ENCODE peak calls at places on chromosome 19, in six cellular contexts. P is adrenal gland, E is K562, Q is lower leg skin, K is omental fat pad, T is pancreas. S is an unnamed sample.

GRCh38 chr19:47643281-47643680 is 34.3 kb downstream of the BICRA start:
- DNase-seq in Q (no peak), T (no peak), E (no peak), K (no peak), P (no peak), S (no peak)

GRCh38 chr19:37346091-37346490 is 24.8 kb upstream of the ZNF527 start:
- DNase-seq in Q (no peak), E (no peak), P (no peak), T (no peak), K (no peak), S (no peak)

GRCh38 chr19:45753548-45753947 is 15.5 kb downstream of the SIX5 start:
- DNase-seq in Q (no peak), P (no peak), T (no peak), K (no peak), E (peak; percentile 44), S (peak; percentile 49)

GRCh38 chr19:43625918-43626579 is 6.6 kb upstream of the ZNF428 start:
- DNase-seq in T (no peak), K (no peak), E (peak; percentile 78), P (no peak), Q (no peak), S (no peak)

GRCh38 chr19:47228168-47228936 is 2.6 kb downstream of the BBC3 start:
- DNase-seq in T (no peak), E (peak; percentile 81), Q (peak; percentile 45), K (no peak), P (peak; percentile 75), S (no peak)

GRCh38 chr19:46040952-46041500 is at the start of gene IGFL4:
- DNase-seq in P (no peak), E (no peak), T (no peak), K (no peak), Q (no peak), S (no peak)

GRCh38 chr19:17021793-17022590 is 4.6 kb downstream of the CPAMD8 start:
- DNase-seq in K (no peak), P (no peak), T (no peak), E (no peak), Q (no peak), S (no peak)

GRCh38 chr19:40612831-40613668 is 11.9 kb downstream of the LTBP4 start:
- DNase-seq in P (peak; percentile 65), E (peak; percentile 84), Q (no peak), K (no peak), T (no peak), S (peak; percentile 85)

GRCh38 chr19:14111486-14111885 is 6.1 kb downstream of the PRKACA start:
- DNase-seq in P (no peak), T (no peak), E (no peak), K (no peak), Q (no peak), S (no peak)

GRCh38 chr19:38514812-38515633 is 81.5 kb downstream of the RYR1 start:
- DNase-seq in P (peak; percentile 63), E (peak; percentile 86), T (peak; percentile 90), Q (peak; percentile 29), K (no peak), S (peak; percentile 83)

GRCh38 chr19:54229146-54229545 is 6.3 kb upstream of the LILRB3 start:
- DNase-seq in P (no peak), T (no peak), K (no peak), E (no peak), Q (no peak), S (no peak)

GRCh38 chr19:53086949-53087348 is 16.3 kb downstream of the ZNF160 start:
- DNase-seq in K (no peak), T (no peak), Q (no peak), P (peak; percentile 93), E (no peak), S (no peak)

GRCh38 chr19:50559636-50560035 is 8.6 kb downstream of the LRRC4B start:
- DNase-seq in K (no peak), P (no peak), T (no peak), Q (no peak), E (no peak), S (no peak)

GRCh38 chr19:6161271-6161850 is 25.9 kb downstream of the ACSBG2 start:
- DNase-seq in P (peak; percentile 10), K (no peak), T (no peak), Q (peak; percentile 15), E (peak; percentile 95), S (peak; percentile 17)

GRCh38 chr19:5447700-5448311 is 7.4 kb upstream of the ZNRF4 start:
- DNase-seq in K (no peak), Q (no peak), T (no peak), E (no peak), P (no peak), S (no peak)

GRCh38 chr19:45283443-45284033 is 32.5 kb downstream of the MARK4 start:
- DNase-seq in E (peak; percentile 19), P (no peak), Q (no peak), K (no peak), T (no peak), S (no peak)

GRCh38 chr19:41877490-41877876 is 404 bp downstream of the CD79A start:
- DNase-seq in E (peak; percentile 53), K (no peak), P (no peak), Q (no peak), T (no peak), S (no peak)
- TF ChIP-seq CTCF in E (no peak), K (no peak), P (no peak), Q (no peak), T (no peak), S (no peak)

DNA sequence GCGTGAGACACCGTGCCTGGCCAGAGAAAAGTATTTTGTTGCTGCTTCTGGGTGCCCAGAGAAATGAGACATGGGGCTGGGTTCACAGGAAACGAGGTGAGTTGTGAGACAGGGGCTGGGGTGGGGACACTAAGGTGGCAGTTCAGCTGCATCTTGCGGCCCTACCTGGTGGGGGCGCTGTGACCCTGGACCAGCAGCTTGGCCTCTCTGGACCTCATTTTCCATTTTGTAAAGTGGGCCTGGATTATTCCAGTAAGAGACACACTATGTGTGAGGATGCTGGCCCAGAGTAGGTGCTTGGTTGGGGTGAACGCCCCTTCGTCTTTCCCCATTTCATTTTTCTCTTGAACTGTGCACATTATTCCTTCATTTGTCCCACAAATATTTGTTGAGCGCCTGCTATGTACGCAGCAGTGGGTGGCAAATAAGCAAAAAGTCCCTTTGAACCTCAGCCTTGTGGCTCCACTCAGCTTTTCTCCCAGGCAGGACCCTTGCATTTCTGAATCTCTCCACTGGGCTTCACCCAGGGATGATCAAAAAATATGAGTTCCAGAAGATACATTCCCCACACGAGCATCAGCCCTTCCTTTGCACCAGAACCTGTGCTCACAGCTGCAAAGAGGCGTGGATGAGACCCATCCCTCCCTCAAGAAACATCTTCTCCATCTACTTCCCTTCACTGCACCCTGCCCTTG is 26.6 kb upstream of the OR10H1 start:
- DNase-seq in Q (no peak), E (peak; percentile 53), P (no peak), T (no peak), K (no peak), S (no peak)
- TF ChIP-seq CTCF in Q (no peak), E (peak; percentile 64), P (no peak), T (no peak), K (no peak), S (no peak)

DNA sequence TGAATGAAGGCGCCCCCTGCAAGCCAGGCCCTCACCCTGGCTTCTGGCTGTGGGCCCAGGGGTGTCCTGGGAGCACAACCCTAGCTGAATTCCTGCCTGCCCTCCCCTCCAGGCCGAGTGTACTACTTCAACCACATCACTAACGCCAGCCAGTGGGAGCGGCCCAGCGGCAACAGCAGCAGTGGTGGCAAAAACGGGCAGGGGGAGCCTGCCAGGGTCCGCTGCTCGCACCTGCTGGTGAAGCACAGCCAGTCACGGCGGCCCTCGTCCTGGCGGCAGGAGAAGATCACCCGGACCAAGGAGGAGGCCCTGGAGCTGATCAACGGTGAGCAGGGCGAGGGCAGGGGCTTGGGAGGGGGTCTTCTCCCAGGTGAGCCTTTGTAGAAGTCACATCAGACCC is 3.2 kb downstream of the PIN1 start:
- DNase-seq in P (no peak), T (no peak), Q (no peak), K (no peak), E (no peak), S (no peak)
- TF ChIP-seq CTCF in P (no peak), T (no peak), Q (no peak), K (no peak), E (no peak), S (no peak)

GRCh38 chr19:33775731-33776487 is 20.8 kb upstream of the KCTD15 start:
- DNase-seq in Q (no peak), E (no peak), T (no peak), K (no peak), P (no peak), S (no peak)
- TF ChIP-seq CTCF in Q (no peak), E (no peak), T (no peak), K (no peak), P (no peak), S (no peak)

DNA sequence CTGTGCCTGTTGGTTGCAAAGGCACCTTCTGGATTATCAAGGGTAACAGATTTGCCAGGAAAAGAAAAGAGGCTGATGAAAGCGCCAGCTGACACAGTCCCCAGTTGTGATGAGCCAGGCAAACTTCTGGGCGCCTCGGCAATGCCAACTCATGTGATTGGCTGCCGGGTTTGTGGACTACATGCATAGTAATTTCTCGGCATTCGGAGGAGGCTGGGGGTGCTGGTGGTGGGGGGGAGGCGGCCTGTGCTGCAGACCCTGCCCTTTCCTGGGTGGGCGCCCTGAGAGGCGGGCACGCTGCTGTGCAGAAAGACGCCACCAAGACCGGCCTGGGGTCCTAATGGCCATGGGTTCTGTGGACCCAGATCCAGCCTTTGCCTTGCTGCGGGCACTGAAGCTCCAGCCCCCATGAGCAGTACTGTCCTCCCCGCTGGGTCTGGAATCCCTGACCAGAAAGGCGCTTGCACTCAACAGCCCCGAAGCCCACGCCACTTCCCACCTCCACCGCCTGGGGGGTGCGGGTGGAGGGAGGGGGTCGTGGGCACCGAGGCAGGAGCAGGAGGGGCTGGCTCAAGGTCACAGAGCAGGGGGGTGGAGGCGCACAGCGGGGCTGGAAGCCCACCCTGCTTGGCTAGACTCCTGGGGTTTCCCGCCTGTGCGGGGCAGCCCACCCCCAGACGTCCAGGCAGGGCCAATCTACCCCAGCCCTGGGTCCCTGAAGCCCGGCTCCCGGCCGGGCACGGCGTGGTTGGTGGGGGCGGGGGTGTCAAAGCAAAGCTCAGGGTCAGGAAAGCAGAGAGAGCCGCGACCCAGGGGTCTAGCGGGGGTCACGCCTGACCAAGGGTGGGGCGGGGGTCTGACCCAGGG is 1.0 kb downstream of the DIRAS1 start:
- DNase-seq in P (no peak), Q (no peak), T (peak; percentile 62), E (no peak), K (no peak), S (peak; percentile 29)
- TF ChIP-seq CTCF in P (peak; percentile 11), Q (no peak), T (no peak), E (no peak), K (no peak), S (no peak)

DNA sequence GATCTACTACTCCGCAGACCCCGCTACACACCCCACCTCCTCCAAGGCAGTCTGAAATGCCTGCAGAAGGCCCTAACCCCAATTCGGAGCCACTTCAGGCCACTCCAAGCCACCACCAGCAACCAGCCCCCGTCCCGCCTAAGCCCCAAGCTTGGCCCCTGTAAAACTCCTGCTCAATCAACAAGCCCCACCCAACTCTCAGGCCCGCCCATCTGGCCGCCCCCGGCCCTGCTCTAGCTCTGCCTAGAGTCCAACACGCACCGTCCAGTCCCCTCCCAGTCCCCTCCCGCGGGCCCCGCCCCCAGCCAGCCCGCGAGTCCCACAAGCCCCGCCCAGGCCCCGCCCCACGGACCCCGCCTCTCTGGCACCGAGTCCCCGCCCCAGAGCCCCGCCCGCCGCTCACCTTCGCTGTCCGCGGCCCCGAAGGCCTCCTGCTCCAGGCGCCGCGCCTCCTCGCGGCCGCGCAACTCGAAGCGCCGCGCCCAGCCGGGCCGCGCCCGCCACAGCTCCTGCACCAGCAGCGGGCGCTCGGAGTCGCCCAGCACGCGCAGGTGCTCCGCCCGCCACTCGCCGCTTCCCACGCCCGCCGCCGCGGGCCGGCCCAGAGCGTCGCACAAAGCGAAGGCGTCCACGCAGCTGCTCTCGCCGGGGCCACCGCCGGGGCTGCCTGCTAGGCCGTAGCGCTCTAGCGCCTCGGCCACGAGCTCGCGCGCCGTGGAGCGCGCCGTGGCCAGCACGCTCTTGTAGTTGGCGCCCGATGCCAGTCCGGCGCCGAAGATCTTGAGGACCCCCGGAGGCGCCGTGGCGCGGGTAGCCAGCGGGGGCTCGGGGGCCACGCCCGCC is 1.6 kb downstream of the RASIP1 start:
- DNase-seq in Q (peak; percentile 88), K (peak; percentile 85), T (peak; percentile 99), P (peak; percentile 97), E (peak; percentile 97), S (peak; percentile 100)
- TF ChIP-seq CTCF in Q (no peak), K (no peak), T (no peak), P (peak; percentile 72), E (peak; percentile 98), S (no peak)

S was measured in nephron progenitor cell.